ENCODE peak calls at places on chromosomes 16 and 17, in five cellular contexts. I, J, Z, Y and K are unnamed samples.
A peak's percentile ranks its signal among the peaks of the same experiment; 100 is the strongest.

GRCh38 chr17:74924250-74924948 is at the start of gene OTOP2:
- DNase-seq in Z (no peak), I (no peak), Y (no peak), J (no peak), K (no peak)

GRCh38 chr17:77131919-77132318 is 8.8 kb upstream of the SEC14L1 start:
- DNase-seq in I (no peak), J (no peak), Y (no peak), Z (no peak), K (peak; percentile 78)

GRCh38 chr17:55295411-55296170 is 30.8 kb downstream of the HLF start:
- DNase-seq in I (no peak), Z (peak; percentile 68), Y (peak; percentile 31), J (peak; percentile 81), K (peak; percentile 77)

GRCh38 chr17:290626-291025 is 62.0 kb downstream of the RPH3AL start:
- DNase-seq in I (no peak), J (no peak), Z (no peak), Y (no peak), K (no peak)

GRCh38 chr16:49588729-49589384 is 215.3 kb downstream of the C16orf78 start:
- DNase-seq in I (no peak), Y (no peak), Z (peak; percentile 22), J (no peak), K (no peak)

GRCh38 chr16:15811416-15811777 is 45.4 kb downstream of the MYH11 start:
- DNase-seq in J (no peak), I (no peak), Y (no peak), Z (no peak), K (no peak)

GRCh38 chr16:12258806-12259205 is 282.3 kb downstream of the SNX29 start:
- DNase-seq in Z (no peak), I (no peak), J (no peak), Y (no peak), K (no peak)

GRCh38 chr17:48406936-48407567 is 23.0 kb downstream of the SKAP1 start:
- DNase-seq in Y (no peak), I (no peak), J (no peak), Z (no peak), K (no peak)

GRCh38 chr17:32261521-32261792 is 4.2 kb upstream of the RHBDL3 start:
- DNase-seq in J (no peak), Y (no peak), Z (peak; percentile 63), I (no peak), K (no peak)

GRCh38 chr16:9846362-9847099 is 335.7 kb downstream of the GRIN2A start:
- DNase-seq in Y (no peak), Z (peak; percentile 12), I (no peak), J (no peak), K (no peak)

GRCh38 chr17:63932008-63932561 is at the start of gene CD79B:
- DNase-seq in I (no peak), J (no peak), Z (no peak), Y (no peak), K (no peak)

GRCh38 chr17:49513616-49514373 is 18.7 kb downstream of the NGFR start:
- DNase-seq in Y (no peak), J (no peak), Z (no peak), I (no peak), K (no peak)

GRCh38 chr17:29390856-29391631 is 881 bp downstream of the TAOK1 start:
- DNase-seq in Z (peak; percentile 38), J (no peak), I (no peak), Y (no peak), K (peak; percentile 46)

GRCh38 chr16:67071476-67072048 is 38.2 kb upstream of the PHAF1 start:
- DNase-seq in Y (no peak), I (no peak), Z (no peak), J (no peak), K (no peak)

GRCh38 chr16:13873835-13874438 is 46.0 kb upstream of the ERCC4 start:
- DNase-seq in I (no peak), Z (peak; percentile 28), J (no peak), Y (no peak), K (peak; percentile 60)
- TF ChIP-seq KDM1A in I (no peak), Z (no peak), J (no peak), Y (no peak), K (no peak)

DNA sequence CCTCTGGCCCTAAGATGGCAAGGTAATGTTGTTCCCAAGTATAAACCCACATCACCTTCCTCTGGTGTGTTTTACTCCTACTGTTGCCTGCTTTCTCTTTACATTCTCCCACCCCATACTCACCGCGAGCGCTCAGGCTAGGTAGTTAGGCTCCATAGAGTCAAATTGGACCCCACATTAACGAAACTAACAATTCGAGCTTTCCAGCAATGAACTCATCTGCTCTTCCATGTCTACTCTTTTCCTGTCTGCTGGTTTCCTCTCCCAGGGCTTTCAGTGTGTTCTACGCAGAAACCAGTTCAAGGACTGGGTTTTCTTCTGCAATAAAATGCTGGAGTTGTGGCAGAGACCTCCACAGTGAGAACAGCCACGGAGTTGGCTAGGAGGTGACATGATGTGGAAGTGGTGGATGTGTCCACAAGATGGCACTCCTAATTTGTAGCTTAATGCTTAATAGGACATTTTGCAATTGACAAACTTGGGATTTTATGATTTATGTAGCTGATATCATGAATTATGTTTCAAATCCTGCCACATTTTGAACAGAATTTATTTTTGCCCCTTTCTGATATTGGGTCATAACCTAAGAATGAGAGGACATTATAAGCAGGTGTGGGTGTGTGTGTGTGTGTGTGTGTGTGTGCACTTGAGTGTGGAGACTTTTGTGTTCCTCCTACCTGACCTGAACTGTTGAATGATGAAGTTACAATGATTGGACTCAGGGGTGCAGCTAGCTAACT is 2.2 kb upstream of the UQCRC2 start:
- DNase-seq in I (no peak), Y (no peak), Z (peak; percentile 61), J (peak; percentile 48), K (peak; percentile 54)
- TF ChIP-seq KDM1A in I (no peak), Y (no peak), Z (no peak), J (no peak), K (no peak)

DNA sequence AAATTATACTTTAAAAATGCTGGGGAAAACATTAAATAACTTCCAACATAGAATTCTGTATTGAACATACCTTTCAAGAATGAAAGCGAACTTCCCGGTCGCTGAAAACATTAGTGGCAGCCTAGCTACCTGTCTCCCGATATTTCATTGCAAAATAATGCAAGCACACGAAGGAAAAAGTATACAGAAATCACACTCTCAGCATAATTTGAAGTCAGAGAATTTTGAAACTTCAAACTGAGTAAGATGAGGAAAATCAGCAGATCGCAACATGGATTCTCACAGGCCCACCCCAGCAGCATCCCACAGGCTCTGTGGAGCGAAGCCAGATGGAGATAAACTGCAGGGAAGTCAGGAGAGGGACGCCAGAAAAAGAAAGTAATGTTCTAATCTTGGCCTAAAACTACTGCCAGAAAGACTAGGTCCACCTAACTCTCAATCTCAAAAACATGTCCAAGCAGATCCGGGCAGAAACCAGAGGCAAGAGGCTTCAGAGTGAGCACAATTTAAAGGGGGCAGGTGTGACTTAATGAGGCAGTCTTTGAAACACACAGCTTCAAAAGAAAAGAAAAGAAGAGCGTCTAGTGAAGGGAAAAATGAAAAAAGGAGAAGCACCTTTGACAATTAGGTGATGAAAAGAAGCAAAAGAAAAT is 4.8 kb upstream of the GOSR1 start:
- DNase-seq in Z (no peak), I (no peak), Y (no peak), J (no peak), K (no peak)
- TF ChIP-seq KDM1A in Z (no peak), I (no peak), Y (no peak), J (no peak), K (no peak)

GRCh38 chr17:39152134-39152884 is 872 bp upstream of the PLXDC1 start:
- DNase-seq in I (no peak), Y (no peak), J (no peak), Z (no peak), K (no peak)

GRCh38 chr17:39153541-39154111 is 2.2 kb upstream of the PLXDC1 start:
- DNase-seq in J (peak; percentile 72), I (peak; percentile 71), Y (no peak), Z (peak; percentile 90), K (peak; percentile 90)

GRCh38 chr17:39150104-39150634 is 1.3 kb downstream of the PLXDC1 start:
- DNase-seq in Z (no peak), I (no peak), J (no peak), Y (no peak), K (no peak)

GRCh38 chr17:39151680-39152058 is 232 bp upstream of the PLXDC1 start:
- DNase-seq in Z (no peak), Y (no peak), I (no peak), J (no peak), K (no peak)

GRCh38 chr17:39150795-39151679 is at the start of gene PLXDC1:
- DNase-seq in Y (no peak), J (no peak), Z (no peak), I (no peak), K (no peak)
- TF ChIP-seq KDM1A in Y (no peak), J (no peak), Z (no peak), I (no peak), K (no peak)

GRCh38 chr16:50881331-50881830 is 139.5 kb downstream of the CYLD start:
- DNase-seq in I (no peak), J (no peak), Z (no peak), Y (no peak), K (no peak)
- TF ChIP-seq KDM1A in I (no peak), J (peak; percentile 9), Z (no peak), Y (no peak), K (no peak)

GRCh38 chr17:43732961-43733360 is 25.6 kb downstream of the SOST start:
- DNase-seq in I (no peak), J (no peak), Z (no peak), Y (no peak), K (no peak)
- TF ChIP-seq KDM1A in I (no peak), J (no peak), Z (no peak), Y (no peak), K (no peak)

DNA sequence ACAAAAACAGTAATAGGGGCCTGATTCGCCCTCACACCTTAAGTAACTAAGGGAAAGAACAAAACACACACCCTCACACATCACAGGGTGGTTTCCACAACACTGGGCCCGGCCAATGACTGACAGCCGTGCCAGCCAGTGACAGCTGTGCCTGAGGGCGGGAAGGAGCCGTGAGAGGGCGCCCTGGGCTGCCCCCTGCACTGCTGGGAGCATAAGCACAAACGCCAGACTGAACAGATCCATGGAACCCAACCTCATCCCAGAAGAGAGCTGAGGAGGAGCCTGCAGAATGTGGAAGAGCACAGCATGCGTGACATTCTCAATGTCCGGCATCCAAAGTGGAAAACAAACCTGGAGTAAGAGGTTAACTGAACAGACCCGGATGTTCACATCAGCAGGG is 16.0 kb downstream of the CSNK1D start:
- DNase-seq in J (peak; percentile 62), Z (peak; percentile 74), I (no peak), Y (no peak), K (no peak)
- TF ChIP-seq KDM1A in J (no peak), Z (no peak), I (no peak), Y (no peak), K (no peak)

DNA sequence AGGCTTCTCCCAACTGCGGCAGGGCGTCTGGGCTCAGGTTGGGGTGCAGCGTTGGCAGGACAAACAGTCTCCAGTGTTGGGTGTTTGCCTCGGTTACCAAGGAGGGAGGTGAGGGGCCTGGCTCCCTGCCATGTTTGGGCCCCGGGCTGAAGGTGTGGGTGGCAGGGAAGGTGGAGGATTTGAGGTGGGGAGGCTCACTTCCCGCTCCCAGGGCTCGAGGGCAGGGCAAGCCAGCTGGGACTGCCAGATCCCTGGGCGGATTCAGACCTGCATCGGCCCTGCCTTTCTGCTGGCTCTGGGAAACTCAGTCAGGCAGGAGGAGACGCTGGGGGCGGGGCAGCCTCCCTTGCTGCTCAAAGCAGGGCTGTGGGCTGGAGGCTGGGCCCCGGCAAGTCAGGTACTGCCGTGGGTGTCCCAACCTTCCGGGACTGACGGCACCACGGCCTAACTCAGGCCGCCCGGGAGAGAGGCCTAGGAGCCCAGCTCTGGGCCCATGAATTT is 31.3 kb upstream of the KRT17 start:
- DNase-seq in Y (no peak), J (no peak), I (no peak), Z (peak; percentile 51), K (no peak)
- TF ChIP-seq KDM1A in Y (no peak), J (no peak), I (no peak), Z (no peak), K (no peak)